ENCODE peak calls at places on chromosomes 3 and 15, in six cellular contexts. Y, Q, A, T, V and U are unnamed samples. For H3K4me1, the result is how much of the 10 kb centered on the place peaks cover.

GRCh38 chr15:93478922-93479321 is 389.9 kb upstream of the RGMA start:
- DNase-seq in T (no peak), Y (no peak), V (no peak), Q (no peak), A (no peak), U (no peak)

GRCh38 chr3:100402150-100402706 is 889 bp downstream of the LNP1 start:
- DNase-seq in A (no peak), T (no peak), V (peak), Y (no peak), Q (no peak), U (no peak)

GRCh38 chr15:35548435-35548834 is 2.5 kb upstream of the DPH6 start:
- DNase-seq in A (no peak), Q (peak), Y (no peak), V (no peak), T (peak), U (no peak)

GRCh38 chr3:184234671-184235380 is 5.4 kb downstream of the VWA5B2 start:
- DNase-seq in V (no peak), Q (no peak), Y (no peak), T (no peak), A (no peak), U (no peak)

GRCh38 chr3:169344465-169344864 is 319.0 kb downstream of the MECOM start:
- DNase-seq in A (no peak), Q (no peak), V (peak), Y (no peak), T (no peak), U (no peak)

GRCh38 chr3:141410861-141411771 is 42.8 kb downstream of the ZBTB38 start:
- DNase-seq in Q (no peak), A (no peak), T (no peak), V (peak), Y (no peak), U (peak)

GRCh38 chr3:40078590-40078989 is 230.9 kb upstream of the EIF1B start:
- DNase-seq in Y (no peak), A (no peak), Q (no peak), V (no peak), T (no peak), U (no peak)

GRCh38 chr15:60374628-60375081 is 23.1 kb downstream of the ANXA2 start:
- DNase-seq in T (peak), Y (no peak), A (peak), Q (no peak), V (peak), U (no peak)

GRCh38 chr3:10195692-10196091 is 31.0 kb downstream of the IRAK2 start:
- DNase-seq in V (no peak), T (no peak), Y (no peak), Q (no peak), A (no peak), U (no peak)

GRCh38 chr3:184332370-184333090 is 4.9 kb upstream of the FAM131A start:
- DNase-seq in V (peak), Y (no peak), A (no peak), T (no peak), Q (no peak), U (no peak)

GRCh38 chr3:111751961-111752360 is 107.1 kb upstream of the PHLDB2 start:
- DNase-seq in Y (no peak), T (no peak), Q (no peak), V (peak), A (no peak), U (no peak)

GRCh38 chr3:52231502-52232278 is 6.2 kb upstream of the TLR9 start:
- DNase-seq in Y (peak), A (no peak), Q (no peak), T (peak), V (peak), U (peak)

GRCh38 chr3:107285197-107285596 is 92.0 kb upstream of the CCDC54 start:
- DNase-seq in V (peak), Y (no peak), A (no peak), Q (peak), T (peak), U (no peak)

GRCh38 chr3:126895178-126896066 is 87.5 kb upstream of the PLXNA1 start:
- DNase-seq in Q (no peak), Y (no peak), V (peak), A (no peak), T (no peak), U (no peak)

GRCh38 chr15:68434021-68434420 is 2.1 kb upstream of the ITGA11 start:
- DNase-seq in T (peak), A (no peak), Y (no peak), Q (no peak), V (no peak), U (no peak)

GRCh38 chr3:51706788-51707731 is at the start of gene GRM2:
- DNase-seq in Q (peak), V (peak), T (peak), Y (peak), A (no peak), U (no peak)

GRCh38 chr3:9947025-9947995 is 4.9 kb downstream of the PRRT3 start:
- DNase-seq in T (no peak), Q (no peak), V (peak), A (peak), Y (peak), U (no peak)

GRCh38 chr15:89244512-89244869 is 712 bp downstream of the FANCI start:
- DNase-seq in A (no peak), T (no peak), Q (no peak), Y (no peak), V (no peak), U (no peak)

GRCh38 chr15:45456212-45457106 is 66.1 kb downstream of the SLC30A4 start:
- DNase-seq in T (peak), V (peak), Q (no peak), Y (peak), A (peak), U (no peak)

GRCh38 chr3:194051554-194052175 is 84.3 kb upstream of the HES1 start:
- DNase-seq in Q (no peak), A (no peak), Y (no peak), V (no peak), T (no peak), U (peak)

GRCh38 chr3:152298393-152299242 is 29.9 kb downstream of the MBNL1 start:
- DNase-seq in V (peak), A (no peak), Y (peak), T (peak), Q (no peak), U (peak)

GRCh38 chr3:145518639-145519038 is 642.3 kb downstream of the PLOD2 start:
- DNase-seq in A (no peak), V (no peak), Q (no peak), T (no peak), Y (no peak), U (no peak)

GRCh38 chr3:16253601-16254000 is 11.1 kb downstream of the DPH3 start:
- DNase-seq in V (peak), Y (no peak), A (no peak), Q (no peak), T (no peak), U (no peak)

GRCh38 chr3:172087827-172088580 is 48.6 kb downstream of the FNDC3B start:
- DNase-seq in Q (no peak), T (no peak), V (no peak), Y (no peak), A (no peak), U (no peak)

GRCh38 chr3:14481646-14482036 is 58.5 kb downstream of the GRIP2 start:
- DNase-seq in Y (no peak), T (no peak), Q (no peak), A (no peak), V (no peak), U (no peak)

GRCh38 chr3:16355864-16356263 is 90.9 kb downstream of the OXNAD1 start:
- DNase-seq in A (no peak), V (no peak), Y (no peak), Q (no peak), T (no peak), U (no peak)

GRCh38 chr3:114660124-114660523 is 366.3 kb downstream of the TIGIT start:
- DNase-seq in T (peak), Q (no peak), V (peak), A (no peak), Y (no peak), U (no peak)

GRCh38 chr15:66927326-66928077 is 137.9 kb upstream of the SMAD3 start:
- DNase-seq in A (no peak), Q (no peak), Y (no peak), T (peak), V (no peak), U (no peak)

GRCh38 chr3:157280786-157281185 is 120.8 kb upstream of the CCNL1 start:
- DNase-seq in A (no peak), V (no peak), Y (no peak), T (no peak), Q (no peak), U (no peak)

GRCh38 chr3:48426944-48427629 is 2.8 kb downstream of the PLXNB1 start:
- DNase-seq in Q (no peak), T (no peak), A (no peak), V (peak), Y (no peak), U (no peak)

GRCh38 chr3:48428863-48429415 is 947 bp downstream of the PLXNB1 start:
- DNase-seq in T (peak), V (peak), Y (peak), A (no peak), Q (no peak), U (no peak)

GRCh38 chr3:48426401-48426909 is 3.4 kb downstream of the PLXNB1 start:
- DNase-seq in Q (no peak), A (no peak), V (no peak), T (no peak), Y (no peak), U (no peak)

GRCh38 chr3:48428088-48428862 is 1.6 kb downstream of the PLXNB1 start:
- DNase-seq in Q (no peak), A (no peak), T (peak), V (no peak), Y (no peak), U (no peak)

DNA sequence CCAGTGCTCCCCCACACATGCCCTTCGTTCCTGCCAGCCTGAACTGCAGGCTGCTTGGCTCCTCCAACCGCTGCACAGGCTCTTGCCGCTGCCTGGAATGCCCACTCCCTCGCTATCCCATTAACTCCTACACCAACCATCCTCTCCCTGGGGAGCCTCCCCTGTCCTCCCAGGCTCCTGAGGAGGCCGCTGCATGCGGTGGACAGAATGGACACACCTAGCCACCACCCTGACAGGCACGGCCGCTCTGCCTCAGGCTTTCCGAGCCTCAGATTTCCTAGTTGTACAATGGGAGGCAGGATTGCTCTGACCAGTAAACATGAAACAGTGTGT is 2.3 kb downstream of the PLXNB1 start:
- DNase-seq in T (no peak), Q (no peak), Y (no peak), V (no peak), A (no peak), U (no peak)
- H3K4me3 ChIP-seq in T (no peak), Q (no peak), Y (peak), V (no peak), A (no peak), U (no peak)

DNA sequence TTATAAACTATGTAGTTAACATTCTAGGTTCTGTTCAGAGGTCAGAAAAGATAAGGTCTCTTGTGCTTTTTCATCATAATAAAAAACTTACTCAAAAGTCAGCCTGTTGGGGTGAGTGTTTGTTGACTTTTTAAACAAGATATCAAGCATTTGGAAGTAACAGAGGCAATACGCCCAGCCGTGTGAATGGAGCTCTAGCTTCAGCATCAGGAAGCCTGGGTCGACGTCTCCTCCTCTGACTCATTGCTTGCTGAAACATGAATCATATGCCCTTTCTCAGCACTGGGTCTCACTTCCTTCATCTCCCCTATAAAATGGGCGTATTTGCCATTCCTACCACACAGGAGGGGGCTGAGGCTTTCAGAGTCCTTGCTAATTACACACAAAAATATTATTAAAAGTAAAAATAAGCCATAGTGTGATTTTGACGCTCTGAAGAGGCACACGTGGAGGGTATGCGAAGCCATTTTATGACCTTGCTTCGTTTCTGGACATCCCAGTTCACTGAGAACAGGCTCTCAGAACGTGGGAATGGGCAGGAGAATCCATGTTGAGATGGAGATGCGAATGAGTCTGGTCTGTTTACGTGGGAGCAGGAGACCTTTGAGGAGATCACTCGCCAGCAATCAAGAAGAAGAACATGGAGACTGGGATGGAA is 220.8 kb upstream of the TPRG1 start:
- DNase-seq in T (no peak), Y (peak), Q (no peak), V (peak), A (peak), U (no peak)
- H3K4me1 ChIP-seq in T (under half), Y (under half), Q (under half), V (under half), A (under half), U (under half)

GRCh38 chr15:70512772-70513362 is 250.5 kb downstream of the UACA start:
- DNase-seq in V (peak), Q (peak), T (peak), Y (no peak), A (peak), U (peak)
- H3K4me3 ChIP-seq in V (no peak), Q (no peak), T (no peak), Y (no peak), A (no peak), U (no peak)

GRCh38 chr3:128335621-128336296 is 130.9 kb downstream of the DNAJB8 start:
- DNase-seq in V (no peak), T (no peak), Q (no peak), A (no peak), Y (no peak), U (no peak)
- H3K4me1 ChIP-seq in V (under half), T (under half), Q (under half), A (under half), Y (under half), U (under half)